ENCODE peak calls at places on chromosomes 3 and 15, in six cellular contexts. N is NCI-H2081 treated with DMSO at 0.1 percent for 48 hours; Q is left kidney; Z is activated effector memory CD4-positive, alpha-beta T cell treated with anti-CD3 and anti-CD28 coated beads, Interleukin-2, amount 50 U/mL, for 16 hours; H is foreskin fibroblast; X is RCC 7860. M is an unnamed sample.
A peak's percentile ranks its signal among the peaks of the same experiment; 100 is the strongest.

GRCh38 chr3:71414189-71414924 is 169.2 kb downstream of the FOXP1 start:
- DNase-seq in N (no peak), Z (no peak), X (no peak), H (no peak), Q (no peak), M (no peak)

GRCh38 chr15:25333049-25333448 is 105.8 kb downstream of the UBE3A start:
- DNase-seq in Z (no peak), X (peak; percentile 24), Q (no peak), N (no peak), H (no peak), M (peak; percentile 45)

GRCh38 chr15:96398769-96399168 is 68.3 kb downstream of the NR2F2 start:
- DNase-seq in X (no peak), N (no peak), Z (no peak), Q (peak; percentile 72), H (no peak), M (no peak)

GRCh38 chr15:60563539-60564404 is 84.8 kb upstream of the ICE2 start:
- DNase-seq in X (no peak), H (no peak), Z (no peak), N (no peak), Q (no peak), M (no peak)

GRCh38 chr15:90642464-90643300 is 74.5 kb upstream of the BLM start:
- DNase-seq in H (no peak), N (no peak), Z (no peak), Q (no peak), X (no peak), M (no peak)

GRCh38 chr15:48965972-48966371 is 2.3 kb upstream of the SHC4 start:
- DNase-seq in H (peak; percentile 62), Q (peak; percentile 42), N (no peak), Z (no peak), X (peak; percentile 17), M (peak; percentile 32)

GRCh38 chr3:147977001-147977400 is 567.8 kb downstream of the ZIC1 start:
- DNase-seq in N (no peak), Z (no peak), Q (no peak), X (no peak), H (no peak), M (no peak)

GRCh38 chr3:85867072-85867471 is 908.3 kb downstream of the CADM2 start:
- DNase-seq in Q (peak; percentile 46), Z (no peak), H (no peak), N (no peak), X (no peak), M (no peak)

GRCh38 chr3:38644016-38644661 is 5.3 kb downstream of the SCN5A start:
- DNase-seq in X (no peak), N (no peak), Z (no peak), Q (no peak), H (no peak), M (no peak)

GRCh38 chr15:88377509-88377908 is 89.7 kb downstream of the MRPL46 start:
- DNase-seq in Z (no peak), H (no peak), Q (no peak), N (no peak), X (no peak), M (no peak)

GRCh38 chr3:190811775-190812480 is 50.6 kb downstream of the GMNC start:
- DNase-seq in H (no peak), N (no peak), X (peak; percentile 48), Z (no peak), Q (peak; percentile 77), M (peak; percentile 80)

GRCh38 chr3:134449277-134449676 is 36.5 kb downstream of the ANAPC13 start:
- DNase-seq in Q (peak; percentile 58), X (peak; percentile 21), Z (no peak), H (no peak), N (no peak), M (peak; percentile 50)

GRCh38 chr15:92421980-92422379 is 28.3 kb downstream of the ST8SIA2 start:
- DNase-seq in H (no peak), N (no peak), Z (no peak), Q (no peak), X (no peak), M (no peak)

GRCh38 chr3:53858096-53858741 is 11.9 kb downstream of the IL17RB start:
- DNase-seq in Z (no peak), X (no peak), H (no peak), Q (peak; percentile 17), N (no peak), M (no peak)

GRCh38 chr15:60721232-60721576 is 242.3 kb upstream of the ICE2 start:
- DNase-seq in N (no peak), Q (no peak), H (no peak), X (no peak), Z (no peak), M (no peak)

GRCh38 chr3:99869621-99870020 is 52.0 kb downstream of the CMSS1 start:
- DNase-seq in X (no peak), Q (peak; percentile 49), N (no peak), Z (no peak), H (no peak), M (no peak)

GRCh38 chr15:54035616-54036015 is 57.4 kb downstream of the UNC13C start:
- DNase-seq in Z (no peak), H (no peak), X (no peak), Q (no peak), N (no peak), M (no peak)

GRCh38 chr15:59329570-59330350 is 42.9 kb downstream of the MYO1E start:
- DNase-seq in Q (peak; percentile 63), N (no peak), Z (no peak), X (peak; percentile 96), H (no peak), M (peak; percentile 89)

GRCh38 chr3:24510030-24510648 is 15.5 kb upstream of the THRB start:
- DNase-seq in N (no peak), H (no peak), Q (no peak), Z (no peak), X (no peak), M (peak; percentile 22)

GRCh38 chr3:134685881-134686802 is 35.3 kb upstream of the KY start:
- DNase-seq in H (peak; percentile 48), Q (peak; percentile 77), X (peak; percentile 73), N (no peak), Z (no peak), M (no peak)

GRCh38 chr3:59764131-59764530 is 714.3 kb upstream of the CFAP20DC start:
- DNase-seq in N (no peak), Z (no peak), X (no peak), H (no peak), Q (no peak), M (no peak)

GRCh38 chr3:17945799-17946381 is 203.5 kb upstream of the TBC1D5 start:
- DNase-seq in Z (no peak), Q (no peak), H (no peak), N (no peak), X (no peak), M (no peak)

GRCh38 chr3:149145926-149146325 is 16.5 kb downstream of the HPS3 start:
- DNase-seq in Q (no peak), X (no peak), N (no peak), H (no peak), Z (no peak), M (no peak)

GRCh38 chr15:24676431-24676830 is 856 bp downstream of the NPAP1 start:
- DNase-seq in H (no peak), X (no peak), Q (no peak), N (no peak), Z (no peak), M (no peak)

GRCh38 chr15:41501191-41501917 is 7.7 kb downstream of the ITPKA start:
- DNase-seq in Z (peak; percentile 78), H (no peak), Q (peak; percentile 77), X (no peak), N (no peak), M (no peak)

GRCh38 chr3:43177092-43177491 is 71.2 kb upstream of the POMGNT2 start:
- DNase-seq in X (peak; percentile 73), H (no peak), N (no peak), Z (no peak), Q (no peak), M (no peak)

GRCh38 chr3:134315286-134316106 is 58.8 kb downstream of the AMOTL2 start:
- DNase-seq in N (no peak), Z (no peak), H (no peak), X (peak; percentile 76), Q (peak; percentile 62), M (no peak)

GRCh38 chr3:152331018-152331541 is 62.4 kb downstream of the MBNL1 start:
- DNase-seq in H (peak; percentile 73), X (peak; percentile 78), Z (peak; percentile 68), Q (no peak), N (no peak), M (no peak)

GRCh38 chr3:62686486-62686885 is 188.7 kb downstream of the CADPS start:
- DNase-seq in H (peak; percentile 26), N (no peak), Z (no peak), Q (no peak), X (no peak), M (no peak)

GRCh38 chr3:187491371-187491770 is 123.2 kb downstream of the RTP4 start:
- DNase-seq in H (no peak), X (no peak), N (no peak), Q (no peak), Z (no peak), M (no peak)

GRCh38 chr3:149494759-149495580 is 20.5 kb downstream of the TM4SF4 start:
- DNase-seq in H (peak; percentile 77), Z (no peak), X (peak; percentile 76), N (no peak), Q (no peak), M (no peak)

GRCh38 chr3:180306691-180307090 is 270.0 kb upstream of the PEX5L start:
- DNase-seq in X (no peak), Z (no peak), N (no peak), H (no peak), Q (peak; percentile 4), M (no peak)

GRCh38 chr3:42991369-42992315 is 12.5 kb downstream of the GASK1A start:
- DNase-seq in N (no peak), H (no peak), Q (no peak), X (no peak), Z (no peak), M (no peak)

GRCh38 chr15:34760909-34761308 is 6.1 kb upstream of the GJD2 start:
- DNase-seq in H (no peak), Z (no peak), X (no peak), N (no peak), Q (peak; percentile 35), M (no peak)

GRCh38 chr15:44087578-44088190 is 107.4 kb downstream of the FRMD5 start:
- DNase-seq in X (peak; percentile 84), Q (no peak), N (no peak), H (peak; percentile 78), Z (no peak), M (no peak)

GRCh38 chr3:197811343-197811742 is 20.3 kb downstream of the LRCH3 start:
- DNase-seq in Q (no peak), X (no peak), N (no peak), Z (no peak), H (peak; percentile 88), M (no peak)

GRCh38 chr3:135636596-135636995 is 328.9 kb upstream of the PPP2R3A start:
- DNase-seq in N (no peak), H (no peak), Z (no peak), Q (peak; percentile 66), X (no peak), M (no peak)

GRCh38 chr3:181727122-181728036 is 15.7 kb downstream of the SOX2 start:
- DNase-seq in H (no peak), X (no peak), N (peak; percentile 42), Z (no peak), Q (peak; percentile 42), M (no peak)